ENCODE peak calls at places on chromosomes 13 and 19, in ten cellular contexts. One of them, this sample, is unnamed. For H3K4me1 and H3K36me3, the result is how much of the 10 kb centered on the place peaks cover.

GRCh38 chr19:7550987-7551761 is 15.7 kb downstream of the PNPLA6 start:
- DNase-seq in adrenal gland: peak
- DNase-seq in PC-3: peak
- DNase-seq in lower lobe of right lung: peak
- DNase-seq in cardiac muscle cell: peak
- DNase-seq in pancreas: peak
- DNase-seq in ascending aorta: no peak
- DNase-seq in neural progenitor cell: peak
- DNase-seq in tibial nerve: no peak
- DNase-seq in mesenchymal stem cell: peak
- DNase-seq in this sample: peak

GRCh38 chr13:111117289-111117688 is 2.2 kb downstream of the ARHGEF7 start:
- DNase-seq in adrenal gland: no peak
- DNase-seq in PC-3: no peak
- DNase-seq in mesenchymal stem cell: no peak
- DNase-seq in lower lobe of right lung: no peak
- DNase-seq in ascending aorta: no peak
- DNase-seq in tibial nerve: no peak
- DNase-seq in cardiac muscle cell: no peak
- DNase-seq in neural progenitor cell: no peak
- DNase-seq in pancreas: no peak
- DNase-seq in this sample: no peak

GRCh38 chr19:11138659-11139526 is 16.7 kb downstream of the SPC24 start:
- DNase-seq in lower lobe of right lung: peak
- DNase-seq in adrenal gland: peak
- DNase-seq in cardiac muscle cell: peak
- DNase-seq in ascending aorta: peak
- DNase-seq in pancreas: peak
- DNase-seq in tibial nerve: peak
- DNase-seq in PC-3: peak
- DNase-seq in neural progenitor cell: peak
- DNase-seq in mesenchymal stem cell: peak
- DNase-seq in this sample: peak

GRCh38 chr19:56111601-56112312 is 9.3 kb downstream of the ZNF787 start:
- DNase-seq in mesenchymal stem cell: no peak
- DNase-seq in adrenal gland: peak
- DNase-seq in ascending aorta: no peak
- DNase-seq in tibial nerve: no peak
- DNase-seq in PC-3: no peak
- DNase-seq in pancreas: peak
- DNase-seq in lower lobe of right lung: peak
- DNase-seq in cardiac muscle cell: no peak
- DNase-seq in neural progenitor cell: peak
- DNase-seq in this sample: no peak

GRCh38 chr13:98556968-98557591 is 19.8 kb downstream of the STK24 start:
- DNase-seq in adrenal gland: no peak
- DNase-seq in tibial nerve: no peak
- DNase-seq in cardiac muscle cell: no peak
- DNase-seq in PC-3: no peak
- DNase-seq in lower lobe of right lung: no peak
- DNase-seq in pancreas: no peak
- DNase-seq in neural progenitor cell: no peak
- DNase-seq in mesenchymal stem cell: no peak
- DNase-seq in ascending aorta: no peak
- DNase-seq in this sample: no peak

GRCh38 chr19:46601318-46602224 is at the start of gene CALM3:
- DNase-seq in lower lobe of right lung: no peak
- DNase-seq in cardiac muscle cell: no peak
- DNase-seq in ascending aorta: no peak
- DNase-seq in adrenal gland: no peak
- DNase-seq in neural progenitor cell: peak
- DNase-seq in mesenchymal stem cell: no peak
- DNase-seq in pancreas: no peak
- DNase-seq in PC-3: no peak
- DNase-seq in tibial nerve: no peak
- DNase-seq in this sample: no peak

GRCh38 chr13:27960362-27961226 is 8.5 kb downstream of the CDX2 start:
- DNase-seq in adrenal gland: no peak
- DNase-seq in PC-3: peak
- DNase-seq in lower lobe of right lung: peak
- DNase-seq in tibial nerve: no peak
- DNase-seq in mesenchymal stem cell: peak
- DNase-seq in ascending aorta: no peak
- DNase-seq in cardiac muscle cell: peak
- DNase-seq in neural progenitor cell: peak
- DNase-seq in pancreas: peak
- DNase-seq in this sample: no peak

GRCh38 chr19:4108767-4109625 is 14.9 kb downstream of the MAP2K2 start:
- DNase-seq in neural progenitor cell: no peak
- DNase-seq in adrenal gland: no peak
- DNase-seq in cardiac muscle cell: no peak
- DNase-seq in mesenchymal stem cell: no peak
- DNase-seq in lower lobe of right lung: peak
- DNase-seq in tibial nerve: no peak
- DNase-seq in pancreas: no peak
- DNase-seq in PC-3: no peak
- DNase-seq in ascending aorta: no peak
- DNase-seq in this sample: no peak

GRCh38 chr13:92807343-92807742 is 419.3 kb upstream of the GPC6 start:
- DNase-seq in PC-3: no peak
- DNase-seq in lower lobe of right lung: no peak
- DNase-seq in tibial nerve: no peak
- DNase-seq in neural progenitor cell: no peak
- DNase-seq in mesenchymal stem cell: no peak
- DNase-seq in adrenal gland: no peak
- DNase-seq in pancreas: no peak
- DNase-seq in ascending aorta: no peak
- DNase-seq in cardiac muscle cell: no peak
- DNase-seq in this sample: no peak

GRCh38 chr13:92804926-92805325 is 421.7 kb upstream of the GPC6 start:
- DNase-seq in ascending aorta: no peak
- DNase-seq in cardiac muscle cell: no peak
- DNase-seq in mesenchymal stem cell: no peak
- DNase-seq in PC-3: no peak
- DNase-seq in tibial nerve: no peak
- DNase-seq in lower lobe of right lung: no peak
- DNase-seq in adrenal gland: no peak
- DNase-seq in pancreas: no peak
- DNase-seq in neural progenitor cell: no peak
- DNase-seq in this sample: no peak

GRCh38 chr13:92805766-92806165 is 420.8 kb upstream of the GPC6 start:
- DNase-seq in neural progenitor cell: no peak
- DNase-seq in cardiac muscle cell: no peak
- DNase-seq in ascending aorta: no peak
- DNase-seq in PC-3: no peak
- DNase-seq in lower lobe of right lung: no peak
- DNase-seq in mesenchymal stem cell: no peak
- DNase-seq in tibial nerve: no peak
- DNase-seq in pancreas: no peak
- DNase-seq in adrenal gland: no peak
- DNase-seq in this sample: no peak

GRCh38 chr13:92806215-92806614 is 420.4 kb upstream of the GPC6 start:
- DNase-seq in lower lobe of right lung: no peak
- DNase-seq in neural progenitor cell: no peak
- DNase-seq in adrenal gland: no peak
- DNase-seq in tibial nerve: no peak
- DNase-seq in pancreas: no peak
- DNase-seq in mesenchymal stem cell: peak
- DNase-seq in ascending aorta: no peak
- DNase-seq in PC-3: peak
- DNase-seq in cardiac muscle cell: no peak
- DNase-seq in this sample: no peak

DNA sequence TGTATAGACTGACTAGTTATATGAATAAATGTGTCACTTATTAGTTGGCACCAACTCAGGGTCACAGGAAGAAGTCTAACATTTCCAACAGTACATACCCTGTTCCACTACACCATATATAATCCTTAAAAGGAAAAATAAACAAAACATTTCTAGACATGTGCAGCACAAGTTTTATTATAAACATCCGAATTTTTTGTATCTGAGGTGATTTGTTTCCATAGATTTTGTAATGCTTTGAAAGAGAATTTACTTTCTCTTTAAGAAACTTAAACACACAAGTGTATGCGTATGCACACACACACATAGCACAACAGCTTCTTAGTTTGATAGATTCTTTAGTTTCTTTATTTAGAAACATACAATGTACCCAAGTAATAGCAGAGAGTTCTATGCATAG is 418.6 kb upstream of the GPC6 start:
- DNase-seq in PC-3: no peak
- DNase-seq in mesenchymal stem cell: peak
- DNase-seq in neural progenitor cell: no peak
- DNase-seq in cardiac muscle cell: no peak
- DNase-seq in lower lobe of right lung: no peak
- DNase-seq in adrenal gland: no peak
- DNase-seq in ascending aorta: no peak
- DNase-seq in tibial nerve: no peak
- DNase-seq in pancreas: no peak
- DNase-seq in this sample: no peak
- H3K4me1 ChIP-seq in PC-3: under half
- H3K4me1 ChIP-seq in mesenchymal stem cell: under half
- H3K4me1 ChIP-seq in neural progenitor cell: under half
- H3K4me1 ChIP-seq in cardiac muscle cell: under half
- H3K4me1 ChIP-seq in lower lobe of right lung: under half
- H3K4me1 ChIP-seq in adrenal gland: under half
- H3K4me1 ChIP-seq in ascending aorta: under half
- H3K4me1 ChIP-seq in tibial nerve: under half
- H3K4me1 ChIP-seq in pancreas: under half
- H3K4me1 ChIP-seq in this sample: under half

GRCh38 chr19:13429563-13429962 is 76.7 kb downstream of the CACNA1A start:
- DNase-seq in cardiac muscle cell: no peak
- DNase-seq in tibial nerve: no peak
- DNase-seq in adrenal gland: no peak
- DNase-seq in mesenchymal stem cell: no peak
- DNase-seq in neural progenitor cell: no peak
- DNase-seq in PC-3: peak
- DNase-seq in pancreas: no peak
- DNase-seq in ascending aorta: no peak
- DNase-seq in lower lobe of right lung: no peak
- DNase-seq in this sample: no peak

GRCh38 chr19:13427273-13428051 is 78.8 kb downstream of the CACNA1A start:
- DNase-seq in neural progenitor cell: no peak
- DNase-seq in pancreas: no peak
- DNase-seq in tibial nerve: no peak
- DNase-seq in mesenchymal stem cell: no peak
- DNase-seq in ascending aorta: no peak
- DNase-seq in lower lobe of right lung: no peak
- DNase-seq in cardiac muscle cell: no peak
- DNase-seq in PC-3: no peak
- DNase-seq in adrenal gland: no peak
- DNase-seq in this sample: no peak

GRCh38 chr19:13436352-13436751 is 69.9 kb downstream of the CACNA1A start:
- DNase-seq in lower lobe of right lung: no peak
- DNase-seq in ascending aorta: no peak
- DNase-seq in neural progenitor cell: no peak
- DNase-seq in pancreas: no peak
- DNase-seq in PC-3: no peak
- DNase-seq in adrenal gland: no peak
- DNase-seq in tibial nerve: no peak
- DNase-seq in mesenchymal stem cell: no peak
- DNase-seq in cardiac muscle cell: no peak
- DNase-seq in this sample: no peak

GRCh38 chr19:13428352-13428751 is 77.9 kb downstream of the CACNA1A start:
- DNase-seq in pancreas: no peak
- DNase-seq in adrenal gland: no peak
- DNase-seq in PC-3: peak
- DNase-seq in ascending aorta: no peak
- DNase-seq in tibial nerve: peak
- DNase-seq in neural progenitor cell: no peak
- DNase-seq in cardiac muscle cell: peak
- DNase-seq in mesenchymal stem cell: no peak
- DNase-seq in lower lobe of right lung: no peak
- DNase-seq in this sample: no peak

DNA sequence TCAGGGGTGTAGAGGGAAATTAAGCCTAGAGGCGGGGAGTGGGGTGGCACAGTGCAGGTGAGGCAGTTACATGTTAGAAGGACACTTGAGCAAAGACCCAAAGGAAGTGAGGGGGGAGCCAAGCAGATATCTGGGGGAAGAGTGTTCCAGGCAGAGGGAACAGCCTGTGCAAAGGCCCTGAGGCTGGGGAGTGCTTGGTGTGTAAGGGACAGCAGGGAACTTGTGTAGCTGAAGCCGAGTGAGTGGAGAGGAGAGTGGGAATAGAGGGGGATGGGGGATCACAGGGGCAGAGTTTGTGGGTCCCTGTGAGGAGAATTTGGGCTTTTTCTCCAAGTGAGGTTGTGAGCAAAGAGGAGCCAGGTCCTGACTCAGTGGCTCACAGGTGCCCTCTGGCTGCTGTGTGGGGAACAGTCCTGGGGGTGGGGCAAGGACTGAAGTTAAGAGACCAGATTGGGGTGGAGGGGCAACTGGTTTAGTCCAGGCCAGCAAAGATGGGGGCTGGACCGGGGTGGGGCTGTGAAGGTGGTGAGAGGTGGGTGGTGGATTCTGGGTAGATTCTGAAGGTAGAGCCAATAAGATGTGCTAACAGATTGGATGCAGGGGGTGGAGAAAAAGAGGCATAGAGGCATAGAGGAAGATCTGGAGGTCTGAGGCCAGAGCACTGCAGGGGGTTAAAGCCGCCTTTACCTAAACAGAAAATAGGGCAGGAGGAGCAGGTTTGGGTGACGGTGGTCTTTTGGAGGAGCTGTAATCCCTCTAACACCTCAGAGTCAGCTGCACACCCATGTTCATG is 75.3 kb downstream of the CACNA1A start:
- DNase-seq in ascending aorta: no peak
- DNase-seq in PC-3: peak
- DNase-seq in neural progenitor cell: peak
- DNase-seq in tibial nerve: peak
- DNase-seq in cardiac muscle cell: peak
- DNase-seq in adrenal gland: peak
- DNase-seq in mesenchymal stem cell: peak
- DNase-seq in pancreas: no peak
- DNase-seq in lower lobe of right lung: peak
- DNase-seq in this sample: no peak
- H3K36me3 ChIP-seq in ascending aorta: under half
- H3K36me3 ChIP-seq in PC-3: under half
- H3K36me3 ChIP-seq in neural progenitor cell: under half
- H3K36me3 ChIP-seq in tibial nerve: under half
- H3K36me3 ChIP-seq in cardiac muscle cell: under half
- H3K36me3 ChIP-seq in adrenal gland: under half
- H3K36me3 ChIP-seq in mesenchymal stem cell: under half
- H3K36me3 ChIP-seq in pancreas: under half
- H3K36me3 ChIP-seq in lower lobe of right lung: under half
- H3K36me3 ChIP-seq in this sample: under half

GRCh38 chr19:35911173-35911572 is 3.1 kb upstream of the TYROBP start:
- DNase-seq in neural progenitor cell: peak
- DNase-seq in tibial nerve: no peak
- DNase-seq in mesenchymal stem cell: no peak
- DNase-seq in pancreas: no peak
- DNase-seq in lower lobe of right lung: no peak
- DNase-seq in ascending aorta: no peak
- DNase-seq in adrenal gland: no peak
- DNase-seq in cardiac muscle cell: no peak
- DNase-seq in PC-3: no peak
- DNase-seq in this sample: no peak
- H3K4me1 ChIP-seq in neural progenitor cell: under half
- H3K4me1 ChIP-seq in tibial nerve: under half
- H3K4me1 ChIP-seq in mesenchymal stem cell: under half
- H3K4me1 ChIP-seq in pancreas: under half
- H3K4me1 ChIP-seq in lower lobe of right lung: under half
- H3K4me1 ChIP-seq in ascending aorta: under half
- H3K4me1 ChIP-seq in adrenal gland: under half
- H3K4me1 ChIP-seq in cardiac muscle cell: under half
- H3K4me1 ChIP-seq in PC-3: under half
- H3K4me1 ChIP-seq in this sample: under half

DNA sequence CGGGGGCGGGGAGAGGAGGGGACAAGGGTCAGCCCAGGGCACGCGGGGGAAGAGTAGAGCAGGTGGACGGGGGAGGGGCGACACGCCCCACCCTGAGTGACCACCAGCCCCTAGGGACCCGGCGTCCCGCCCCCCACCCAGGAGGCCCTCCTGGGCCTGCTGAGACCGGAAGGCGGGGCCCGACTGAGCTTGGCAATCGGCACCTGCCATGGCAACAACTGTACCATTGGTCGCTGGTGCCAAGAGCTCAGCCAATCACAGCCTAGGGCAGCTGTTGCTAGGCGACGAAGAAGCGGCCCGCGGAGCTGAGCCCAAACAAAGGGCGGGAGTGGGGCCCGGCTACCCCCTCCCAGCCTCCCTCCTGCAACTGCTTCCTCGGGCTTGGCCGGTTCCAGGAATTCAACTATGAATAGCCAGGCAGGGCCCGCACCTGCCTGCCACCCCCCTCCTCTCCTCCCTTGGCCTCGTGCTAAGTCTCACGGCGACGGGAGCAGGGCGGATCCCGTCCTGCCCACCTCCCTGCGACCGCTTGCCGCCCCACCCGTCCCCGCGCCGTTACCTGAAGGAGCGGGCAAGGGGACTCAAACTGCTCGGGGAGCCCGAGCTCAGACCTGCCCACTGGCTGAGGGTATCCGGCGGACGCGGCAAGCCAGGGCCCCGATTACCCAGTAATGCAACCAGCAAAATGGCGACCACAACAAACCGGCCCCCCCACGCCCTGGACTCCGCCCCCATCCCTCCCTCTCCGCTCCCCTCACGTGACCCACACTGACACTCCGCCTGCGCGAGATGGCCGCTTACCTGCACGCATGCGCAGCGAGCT is at the start of gene DYRK1B:
- DNase-seq in adrenal gland: peak
- DNase-seq in neural progenitor cell: peak
- DNase-seq in PC-3: peak
- DNase-seq in pancreas: peak
- DNase-seq in tibial nerve: peak
- DNase-seq in mesenchymal stem cell: peak
- DNase-seq in cardiac muscle cell: peak
- DNase-seq in lower lobe of right lung: peak
- DNase-seq in ascending aorta: peak
- DNase-seq in this sample: peak
- H3K36me3 ChIP-seq in adrenal gland: half or more
- H3K36me3 ChIP-seq in neural progenitor cell: under half
- H3K36me3 ChIP-seq in PC-3: under half
- H3K36me3 ChIP-seq in pancreas: under half
- H3K36me3 ChIP-seq in tibial nerve: under half
- H3K36me3 ChIP-seq in mesenchymal stem cell: half or more
- H3K36me3 ChIP-seq in cardiac muscle cell: under half
- H3K36me3 ChIP-seq in lower lobe of right lung: half or more
- H3K36me3 ChIP-seq in ascending aorta: half or more
- H3K36me3 ChIP-seq in this sample: half or more

This sample was measured in gastrocnemius medialis.